ENCODE peak calls at places on chromosome 2, in five cellular contexts. One of them, this sample, is unnamed. For H3K4me1, the result is how much of the 10 kb centered on the place peaks cover.

GRCh38 chr2:160389875-160390274 is 103.7 kb downstream of the RBMS1 start:
- DNase-seq in transverse colon: no peak
- DNase-seq in kidney: no peak
- DNase-seq in hepatocyte: no peak
- DNase-seq in upper lobe of left lung: no peak
- DNase-seq in this sample: no peak

GRCh38 chr2:154048905-154049304 is 177.2 kb downstream of the GALNT13 start:
- DNase-seq in transverse colon: no peak
- DNase-seq in kidney: no peak
- DNase-seq in hepatocyte: no peak
- DNase-seq in upper lobe of left lung: no peak
- DNase-seq in this sample: no peak

GRCh38 chr2:63545023-63545422 is 43.3 kb downstream of the WDPCP start:
- DNase-seq in transverse colon: no peak
- DNase-seq in kidney: no peak
- DNase-seq in hepatocyte: no peak
- DNase-seq in upper lobe of left lung: no peak
- DNase-seq in this sample: no peak

GRCh38 chr2:45631319-45631718 is 20.2 kb upstream of the PRKCE start:
- DNase-seq in transverse colon: no peak
- DNase-seq in kidney: no peak
- DNase-seq in hepatocyte: no peak
- DNase-seq in upper lobe of left lung: no peak
- DNase-seq in this sample: no peak

GRCh38 chr2:229582151-229582550 is 132.2 kb downstream of the DNER start:
- DNase-seq in transverse colon: no peak
- DNase-seq in kidney: no peak
- DNase-seq in hepatocyte: no peak
- DNase-seq in upper lobe of left lung: no peak
- DNase-seq in this sample: no peak

GRCh38 chr2:235726554-235726953 is 232.7 kb downstream of the AGAP1 start:
- DNase-seq in transverse colon: no peak
- DNase-seq in kidney: no peak
- DNase-seq in hepatocyte: no peak
- DNase-seq in upper lobe of left lung: no peak
- DNase-seq in this sample: no peak

GRCh38 chr2:33469238-33469637 is 7.2 kb upstream of the RASGRP3 start:
- DNase-seq in transverse colon: no peak
- DNase-seq in kidney: no peak
- DNase-seq in hepatocyte: no peak
- DNase-seq in upper lobe of left lung: no peak
- DNase-seq in this sample: no peak

GRCh38 chr2:2107140-2107539 is 223.9 kb downstream of the MYT1L start:
- DNase-seq in transverse colon: no peak
- DNase-seq in kidney: no peak
- DNase-seq in hepatocyte: no peak
- DNase-seq in upper lobe of left lung: no peak
- DNase-seq in this sample: no peak

GRCh38 chr2:236680461-236680860 is 110.8 kb downstream of the ACKR3 start:
- DNase-seq in transverse colon: no peak
- DNase-seq in kidney: no peak
- DNase-seq in hepatocyte: no peak
- DNase-seq in upper lobe of left lung: no peak
- DNase-seq in this sample: no peak

GRCh38 chr2:25226827-25227226 is 58.4 kb upstream of the POMC start:
- DNase-seq in transverse colon: no peak
- DNase-seq in kidney: no peak
- DNase-seq in hepatocyte: no peak
- DNase-seq in upper lobe of left lung: no peak
- DNase-seq in this sample: no peak

GRCh38 chr2:142819411-142819810 is 58.1 kb upstream of the KYNU start:
- DNase-seq in transverse colon: no peak
- DNase-seq in kidney: no peak
- DNase-seq in hepatocyte: no peak
- DNase-seq in upper lobe of left lung: no peak
- DNase-seq in this sample: no peak

GRCh38 chr2:176873403-176873802 is 339.2 kb upstream of the HNRNPA3 start:
- DNase-seq in transverse colon: no peak
- DNase-seq in kidney: no peak
- DNase-seq in hepatocyte: no peak
- DNase-seq in upper lobe of left lung: no peak
- DNase-seq in this sample: no peak

GRCh38 chr2:26351375-26352090 is 4.9 kb upstream of the ADGRF3 start:
- DNase-seq in transverse colon: no peak
- DNase-seq in kidney: no peak
- DNase-seq in hepatocyte: no peak
- DNase-seq in upper lobe of left lung: no peak
- DNase-seq in this sample: no peak

GRCh38 chr2:121236650-121237049 is 48.4 kb downstream of the TFCP2L1 start:
- DNase-seq in transverse colon: no peak
- DNase-seq in kidney: peak
- DNase-seq in hepatocyte: no peak
- DNase-seq in upper lobe of left lung: no peak
- DNase-seq in this sample: no peak

GRCh38 chr2:105449083-105449482 is 50.2 kb upstream of the FHL2 start:
- DNase-seq in transverse colon: peak
- DNase-seq in kidney: no peak
- DNase-seq in hepatocyte: peak
- DNase-seq in upper lobe of left lung: no peak
- DNase-seq in this sample: no peak

GRCh38 chr2:240591784-240592183 is 5.2 kb downstream of the CAPN10 start:
- DNase-seq in transverse colon: no peak
- DNase-seq in kidney: peak
- DNase-seq in hepatocyte: no peak
- DNase-seq in upper lobe of left lung: peak
- DNase-seq in this sample: peak

GRCh38 chr2:88199912-88200682 is 30.0 kb downstream of the THNSL2 start:
- DNase-seq in transverse colon: peak
- DNase-seq in kidney: no peak
- DNase-seq in hepatocyte: peak
- DNase-seq in upper lobe of left lung: peak
- DNase-seq in this sample: peak

GRCh38 chr2:72961036-72961720 is 43.9 kb downstream of the EMX1 start:
- DNase-seq in transverse colon: no peak
- DNase-seq in kidney: peak
- DNase-seq in hepatocyte: no peak
- DNase-seq in upper lobe of left lung: no peak
- DNase-seq in this sample: peak

GRCh38 chr2:72956936-72957335 is 39.6 kb downstream of the EMX1 start:
- DNase-seq in transverse colon: no peak
- DNase-seq in kidney: no peak
- DNase-seq in hepatocyte: no peak
- DNase-seq in upper lobe of left lung: no peak
- DNase-seq in this sample: no peak

GRCh38 chr2:72959554-72959953 is 42.2 kb downstream of the EMX1 start:
- DNase-seq in transverse colon: no peak
- DNase-seq in kidney: peak
- DNase-seq in hepatocyte: no peak
- DNase-seq in upper lobe of left lung: no peak
- DNase-seq in this sample: no peak

GRCh38 chr2:72959995-72960981 is 43.0 kb downstream of the EMX1 start:
- DNase-seq in transverse colon: no peak
- DNase-seq in kidney: peak
- DNase-seq in hepatocyte: no peak
- DNase-seq in upper lobe of left lung: no peak
- DNase-seq in this sample: no peak

GRCh38 chr2:72958542-72959385 is 41.4 kb downstream of the EMX1 start:
- DNase-seq in transverse colon: no peak
- DNase-seq in kidney: peak
- DNase-seq in hepatocyte: no peak
- DNase-seq in upper lobe of left lung: no peak
- DNase-seq in this sample: peak
- H3K4me1 ChIP-seq in transverse colon: under half
- H3K4me1 ChIP-seq in kidney: under half
- H3K4me1 ChIP-seq in hepatocyte: under half
- H3K4me1 ChIP-seq in upper lobe of left lung: under half
- H3K4me1 ChIP-seq in this sample: under half

DNA sequence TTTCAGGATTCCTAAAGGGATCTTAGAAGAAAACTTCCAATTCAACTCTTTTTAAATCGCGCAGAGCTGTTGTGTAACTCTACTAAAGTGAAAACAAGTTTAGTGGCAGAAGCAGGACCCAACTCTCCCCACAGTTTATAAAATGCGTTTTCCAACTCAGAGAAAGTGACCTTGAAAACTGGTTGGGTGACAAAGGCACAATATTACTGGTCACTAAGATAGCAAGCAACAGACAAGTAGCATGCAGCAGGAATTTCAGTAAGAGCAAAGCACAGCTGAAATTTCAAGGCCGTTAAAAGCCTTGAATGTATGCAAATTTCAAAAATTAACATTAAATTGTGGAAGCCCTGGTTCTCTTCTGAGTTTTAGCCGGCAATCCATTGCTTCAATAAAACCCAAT is 66.9 kb downstream of the STK39 start:
- DNase-seq in transverse colon: no peak
- DNase-seq in kidney: no peak
- DNase-seq in hepatocyte: no peak
- DNase-seq in upper lobe of left lung: no peak
- DNase-seq in this sample: no peak
- H3K4me1 ChIP-seq in transverse colon: under half
- H3K4me1 ChIP-seq in kidney: under half
- H3K4me1 ChIP-seq in hepatocyte: under half
- H3K4me1 ChIP-seq in upper lobe of left lung: under half
- H3K4me1 ChIP-seq in this sample: under half

GRCh38 chr2:131022731-131023130 is 70.5 kb downstream of the FAM168B start:
- DNase-seq in transverse colon: no peak
- DNase-seq in kidney: no peak
- DNase-seq in hepatocyte: no peak
- DNase-seq in upper lobe of left lung: no peak
- DNase-seq in this sample: no peak
- H3K4me1 ChIP-seq in transverse colon: under half
- H3K4me1 ChIP-seq in kidney: under half
- H3K4me1 ChIP-seq in hepatocyte: under half
- H3K4me1 ChIP-seq in upper lobe of left lung: under half
- H3K4me1 ChIP-seq in this sample: under half

DNA sequence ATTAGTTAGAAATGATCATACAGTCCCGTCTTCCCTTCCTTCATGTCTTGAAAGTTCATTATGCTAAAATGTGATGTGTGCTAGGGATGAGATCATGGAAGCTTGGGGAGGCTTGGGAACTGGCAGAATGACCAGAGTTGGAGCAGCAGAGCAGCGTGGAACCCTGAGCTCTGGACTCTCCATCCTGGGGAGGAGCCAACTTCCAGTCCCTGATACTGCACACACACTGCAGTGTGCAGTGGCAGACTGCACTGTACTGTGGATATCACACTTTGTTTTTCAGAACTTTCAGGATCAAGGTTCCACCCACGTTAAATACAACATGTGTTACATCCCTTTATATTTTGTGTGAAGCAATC is 27.3 kb upstream of the GREB1 start:
- DNase-seq in transverse colon: no peak
- DNase-seq in kidney: no peak
- DNase-seq in hepatocyte: no peak
- DNase-seq in upper lobe of left lung: no peak
- DNase-seq in this sample: no peak
- H3K4me1 ChIP-seq in transverse colon: under half
- H3K4me1 ChIP-seq in kidney: under half
- H3K4me1 ChIP-seq in hepatocyte: under half
- H3K4me1 ChIP-seq in upper lobe of left lung: under half
- H3K4me1 ChIP-seq in this sample: under half

DNA sequence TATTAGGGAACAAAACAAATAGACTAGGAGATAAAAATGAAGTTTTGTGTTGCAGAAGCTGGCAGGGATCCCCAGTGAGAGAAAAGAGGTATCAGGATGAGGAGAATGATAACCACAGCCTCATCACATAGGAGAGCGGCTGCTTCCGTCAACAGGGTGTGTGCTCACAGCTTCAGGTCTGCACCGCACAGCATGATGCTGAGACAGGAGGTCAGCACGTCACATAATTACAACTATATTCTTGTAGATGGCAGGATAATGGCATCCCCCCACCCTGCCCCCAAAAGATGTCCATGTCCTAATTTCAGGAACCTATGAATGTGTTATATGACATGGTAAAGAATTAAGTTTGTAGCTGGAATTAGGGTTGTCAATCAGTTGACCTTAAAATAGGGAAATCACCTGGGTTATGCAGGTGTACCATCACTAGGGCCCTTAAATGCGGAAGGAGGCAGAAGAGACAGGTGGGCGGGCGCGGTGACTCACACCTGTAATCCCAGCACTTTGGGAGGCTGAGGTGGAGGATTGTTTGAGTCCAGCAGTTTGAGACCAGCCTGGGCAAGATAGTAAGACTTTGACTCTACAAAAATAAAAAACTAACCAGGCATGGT is 73.9 kb downstream of the ARL4C start:
- DNase-seq in transverse colon: peak
- DNase-seq in kidney: no peak
- DNase-seq in hepatocyte: no peak
- DNase-seq in upper lobe of left lung: no peak
- DNase-seq in this sample: no peak
- H3K4me1 ChIP-seq in transverse colon: under half
- H3K4me1 ChIP-seq in kidney: under half
- H3K4me1 ChIP-seq in hepatocyte: under half
- H3K4me1 ChIP-seq in upper lobe of left lung: under half
- H3K4me1 ChIP-seq in this sample: under half

DNA sequence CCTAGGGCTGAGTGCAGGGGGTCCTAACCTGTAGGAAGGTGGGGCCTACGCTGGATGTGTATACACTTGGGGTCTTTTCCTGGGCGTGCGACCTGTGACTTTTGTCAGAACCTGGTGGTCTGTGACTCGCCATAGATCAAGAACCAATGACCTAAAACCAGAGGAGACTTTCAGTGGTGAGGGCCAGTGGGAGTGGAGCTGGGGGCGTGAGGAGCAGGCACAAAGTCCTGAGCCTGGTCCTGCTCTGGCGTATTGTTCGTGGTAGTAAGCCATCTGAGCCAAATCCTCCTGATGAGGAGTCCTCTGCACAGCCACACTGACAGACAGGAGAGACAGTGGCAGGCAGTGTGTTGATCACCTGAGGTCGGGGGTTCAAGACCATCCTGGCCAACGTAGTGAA is 8.9 kb downstream of the INPP4A start:
- DNase-seq in transverse colon: no peak
- DNase-seq in kidney: no peak
- DNase-seq in hepatocyte: no peak
- DNase-seq in upper lobe of left lung: no peak
- DNase-seq in this sample: no peak
- H3K4me1 ChIP-seq in transverse colon: half or more
- H3K4me1 ChIP-seq in kidney: under half
- H3K4me1 ChIP-seq in hepatocyte: under half
- H3K4me1 ChIP-seq in upper lobe of left lung: under half
- H3K4me1 ChIP-seq in this sample: under half

This sample was measured in pancreas.